ENCODE peak calls at places on chromosomes 16 and 17, in eight cellular contexts. One of them, this sample, is unnamed.

GRCh38 chr17:77645441-77646430 is 312.8 kb upstream of the TNRC6C start:
- DNase-seq in prostate gland: no peak
- DNase-seq in heart right ventricle: no peak
- DNase-seq in sigmoid colon: no peak
- DNase-seq in neural crest cell: no peak
- DNase-seq in AG10803: peak
- DNase-seq in BE2C: no peak
- DNase-seq in cardiac muscle cell: no peak
- DNase-seq in this sample: peak

GRCh38 chr16:56372938-56373337 is 52.4 kb downstream of the AMFR start:
- DNase-seq in prostate gland: peak
- DNase-seq in heart right ventricle: no peak
- DNase-seq in sigmoid colon: no peak
- DNase-seq in neural crest cell: no peak
- DNase-seq in AG10803: no peak
- DNase-seq in BE2C: no peak
- DNase-seq in cardiac muscle cell: no peak
- DNase-seq in this sample: no peak

GRCh38 chr16:86019446-86020047 is 120.6 kb downstream of the IRF8 start:
- DNase-seq in prostate gland: no peak
- DNase-seq in heart right ventricle: no peak
- DNase-seq in sigmoid colon: peak
- DNase-seq in neural crest cell: no peak
- DNase-seq in AG10803: no peak
- DNase-seq in BE2C: no peak
- DNase-seq in cardiac muscle cell: peak
- DNase-seq in this sample: peak

GRCh38 chr17:82328141-82328993 is 5.2 kb downstream of the SECTM1 start:
- DNase-seq in prostate gland: no peak
- DNase-seq in heart right ventricle: no peak
- DNase-seq in sigmoid colon: no peak
- DNase-seq in neural crest cell: no peak
- DNase-seq in AG10803: no peak
- DNase-seq in BE2C: peak
- DNase-seq in cardiac muscle cell: no peak
- DNase-seq in this sample: no peak

GRCh38 chr16:15949210-15950166 is at the start of gene ABCC1:
- DNase-seq in prostate gland: peak
- DNase-seq in heart right ventricle: peak
- DNase-seq in sigmoid colon: no peak
- DNase-seq in neural crest cell: peak
- DNase-seq in AG10803: no peak
- DNase-seq in BE2C: peak
- DNase-seq in cardiac muscle cell: peak
- DNase-seq in this sample: peak

GRCh38 chr17:9064311-9064834 is 43.1 kb downstream of the NTN1 start:
- DNase-seq in prostate gland: no peak
- DNase-seq in heart right ventricle: no peak
- DNase-seq in sigmoid colon: no peak
- DNase-seq in neural crest cell: no peak
- DNase-seq in AG10803: no peak
- DNase-seq in BE2C: no peak
- DNase-seq in cardiac muscle cell: no peak
- DNase-seq in this sample: no peak

GRCh38 chr17:68238894-68239293 is 8.9 kb upstream of the AMZ2 start:
- DNase-seq in prostate gland: no peak
- DNase-seq in heart right ventricle: no peak
- DNase-seq in sigmoid colon: no peak
- DNase-seq in neural crest cell: no peak
- DNase-seq in AG10803: no peak
- DNase-seq in BE2C: no peak
- DNase-seq in cardiac muscle cell: no peak
- DNase-seq in this sample: no peak

GRCh38 chr17:76943781-76944213 is 75.6 kb downstream of the MGAT5B start:
- DNase-seq in prostate gland: no peak
- DNase-seq in heart right ventricle: no peak
- DNase-seq in sigmoid colon: no peak
- DNase-seq in neural crest cell: no peak
- DNase-seq in AG10803: no peak
- DNase-seq in BE2C: no peak
- DNase-seq in cardiac muscle cell: no peak
- DNase-seq in this sample: no peak

GRCh38 chr16:19520861-19521331 is 1.0 kb downstream of the GDE1 start:
- DNase-seq in prostate gland: no peak
- DNase-seq in heart right ventricle: no peak
- DNase-seq in sigmoid colon: no peak
- DNase-seq in neural crest cell: no peak
- DNase-seq in AG10803: no peak
- DNase-seq in BE2C: no peak
- DNase-seq in cardiac muscle cell: no peak
- DNase-seq in this sample: no peak

GRCh38 chr16:19523559-19524355 is at the start of gene CCP110:
- DNase-seq in prostate gland: peak
- DNase-seq in heart right ventricle: peak
- DNase-seq in sigmoid colon: peak
- DNase-seq in neural crest cell: peak
- DNase-seq in AG10803: peak
- DNase-seq in BE2C: peak
- DNase-seq in cardiac muscle cell: peak
- DNase-seq in this sample: peak

GRCh38 chr16:19522369-19523159 is 666 bp upstream of the GDE1 start:
- DNase-seq in prostate gland: no peak
- DNase-seq in heart right ventricle: no peak
- DNase-seq in sigmoid colon: no peak
- DNase-seq in neural crest cell: no peak
- DNase-seq in AG10803: no peak
- DNase-seq in BE2C: no peak
- DNase-seq in cardiac muscle cell: no peak
- DNase-seq in this sample: no peak

GRCh38 chr16:19523184-19523558 is 571 bp upstream of the CCP110 start:
- DNase-seq in prostate gland: no peak
- DNase-seq in heart right ventricle: peak
- DNase-seq in sigmoid colon: no peak
- DNase-seq in neural crest cell: no peak
- DNase-seq in AG10803: no peak
- DNase-seq in BE2C: no peak
- DNase-seq in cardiac muscle cell: no peak
- DNase-seq in this sample: no peak

DNA sequence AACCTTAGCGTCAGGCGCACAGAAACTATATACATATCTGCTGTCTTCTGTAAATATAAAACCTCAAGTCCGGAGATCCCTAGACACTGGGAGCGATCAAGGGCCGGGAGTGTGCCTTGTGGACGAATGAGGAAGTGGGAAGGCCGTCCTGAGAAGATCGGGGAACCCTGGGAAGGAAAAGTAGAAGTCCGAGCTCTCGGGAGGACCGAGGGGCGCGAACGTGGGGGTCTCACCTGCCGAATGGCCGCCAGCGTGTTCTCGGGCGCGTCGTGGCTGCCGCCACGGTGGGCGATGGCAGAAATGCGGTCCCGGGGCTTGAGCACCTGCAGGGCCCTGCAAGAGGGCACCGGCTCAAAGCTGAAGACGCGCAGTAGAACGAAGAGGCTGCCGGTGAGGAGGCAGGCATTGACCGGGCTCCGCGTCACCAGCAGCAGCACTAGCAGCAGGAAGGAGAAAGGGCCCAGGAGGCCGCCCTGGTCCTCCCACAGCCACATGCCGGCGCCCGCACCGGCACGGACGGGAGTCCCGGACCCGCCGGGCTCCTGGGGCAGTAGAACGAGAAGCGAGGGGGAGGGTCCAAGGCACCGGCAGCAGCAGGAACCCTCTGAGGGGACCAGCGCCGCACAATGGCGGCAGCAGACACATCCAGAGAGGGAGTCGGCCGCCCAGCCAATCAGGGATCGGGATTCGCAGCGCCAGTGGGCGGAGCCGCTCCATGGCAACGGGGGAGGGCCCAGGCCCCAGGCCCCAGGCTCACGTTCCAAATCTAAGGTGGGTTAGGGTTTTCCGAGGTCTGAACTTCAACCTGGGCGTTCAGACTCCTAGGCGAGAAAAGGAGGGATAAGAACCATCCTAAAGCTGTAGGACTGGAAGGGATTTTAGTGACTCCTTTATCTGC is at the start of gene GDE1:
- DNase-seq in prostate gland: peak
- DNase-seq in heart right ventricle: peak
- DNase-seq in sigmoid colon: peak
- DNase-seq in neural crest cell: peak
- DNase-seq in AG10803: peak
- DNase-seq in BE2C: peak
- DNase-seq in cardiac muscle cell: peak
- DNase-seq in this sample: peak
- TF ChIP-seq CTCF in prostate gland: no peak
- TF ChIP-seq CTCF in heart right ventricle: peak
- TF ChIP-seq CTCF in sigmoid colon: no peak
- TF ChIP-seq CTCF in neural crest cell: peak
- TF ChIP-seq CTCF in AG10803: peak
- TF ChIP-seq CTCF in BE2C: peak
- TF ChIP-seq CTCF in cardiac muscle cell: peak
- TF ChIP-seq CTCF in this sample: peak

GRCh38 chr16:89655062-89655643 is 2.4 kb downstream of the CHMP1A start:
- DNase-seq in prostate gland: no peak
- DNase-seq in heart right ventricle: no peak
- DNase-seq in sigmoid colon: no peak
- DNase-seq in neural crest cell: no peak
- DNase-seq in AG10803: no peak
- DNase-seq in BE2C: no peak
- DNase-seq in cardiac muscle cell: no peak
- DNase-seq in this sample: peak
- TF ChIP-seq CTCF in prostate gland: no peak
- TF ChIP-seq CTCF in heart right ventricle: no peak
- TF ChIP-seq CTCF in sigmoid colon: no peak
- TF ChIP-seq CTCF in neural crest cell: no peak
- TF ChIP-seq CTCF in AG10803: no peak
- TF ChIP-seq CTCF in BE2C: no peak
- TF ChIP-seq CTCF in cardiac muscle cell: no peak
- TF ChIP-seq CTCF in this sample: no peak

GRCh38 chr16:31073823-31074072 is 292 bp downstream of the ZNF668 start:
- DNase-seq in prostate gland: no peak
- DNase-seq in heart right ventricle: no peak
- DNase-seq in sigmoid colon: no peak
- DNase-seq in neural crest cell: no peak
- DNase-seq in AG10803: no peak
- DNase-seq in BE2C: no peak
- DNase-seq in cardiac muscle cell: no peak
- DNase-seq in this sample: no peak

GRCh38 chr16:31076319-31076718 is 2.1 kb downstream of the ZNF646 start:
- DNase-seq in prostate gland: no peak
- DNase-seq in heart right ventricle: no peak
- DNase-seq in sigmoid colon: peak
- DNase-seq in neural crest cell: no peak
- DNase-seq in AG10803: no peak
- DNase-seq in BE2C: no peak
- DNase-seq in cardiac muscle cell: no peak
- DNase-seq in this sample: no peak

GRCh38 chr16:31074073-31074813 is at the start of the genes ZNF646 and ZNF668:
- DNase-seq in prostate gland: peak
- DNase-seq in heart right ventricle: peak
- DNase-seq in sigmoid colon: peak
- DNase-seq in neural crest cell: peak
- DNase-seq in AG10803: peak
- DNase-seq in BE2C: peak
- DNase-seq in cardiac muscle cell: peak
- DNase-seq in this sample: peak

GRCh38 chr16:31073073-31073822 is 792 bp downstream of the ZNF668 start:
- DNase-seq in prostate gland: peak
- DNase-seq in heart right ventricle: peak
- DNase-seq in sigmoid colon: peak
- DNase-seq in neural crest cell: peak
- DNase-seq in AG10803: peak
- DNase-seq in BE2C: peak
- DNase-seq in cardiac muscle cell: peak
- DNase-seq in this sample: peak

GRCh38 chr16:31074814-31075183 is 577 bp downstream of the ZNF646 start:
- DNase-seq in prostate gland: no peak
- DNase-seq in heart right ventricle: no peak
- DNase-seq in sigmoid colon: no peak
- DNase-seq in neural crest cell: no peak
- DNase-seq in AG10803: no peak
- DNase-seq in BE2C: no peak
- DNase-seq in cardiac muscle cell: no peak
- DNase-seq in this sample: no peak
- TF ChIP-seq CTCF in prostate gland: no peak
- TF ChIP-seq CTCF in heart right ventricle: no peak
- TF ChIP-seq CTCF in sigmoid colon: no peak
- TF ChIP-seq CTCF in neural crest cell: no peak
- TF ChIP-seq CTCF in AG10803: peak
- TF ChIP-seq CTCF in BE2C: no peak
- TF ChIP-seq CTCF in cardiac muscle cell: no peak
- TF ChIP-seq CTCF in this sample: no peak

GRCh38 chr16:88453217-88453531 is at the start of gene ZFPM1:
- DNase-seq in prostate gland: no peak
- DNase-seq in heart right ventricle: no peak
- DNase-seq in sigmoid colon: no peak
- DNase-seq in neural crest cell: no peak
- DNase-seq in AG10803: no peak
- DNase-seq in BE2C: no peak
- DNase-seq in cardiac muscle cell: peak
- DNase-seq in this sample: no peak

GRCh38 chr16:88455610-88456355 is 2.7 kb downstream of the ZFPM1 start:
- DNase-seq in prostate gland: no peak
- DNase-seq in heart right ventricle: no peak
- DNase-seq in sigmoid colon: no peak
- DNase-seq in neural crest cell: peak
- DNase-seq in AG10803: peak
- DNase-seq in BE2C: no peak
- DNase-seq in cardiac muscle cell: no peak
- DNase-seq in this sample: no peak

GRCh38 chr16:88453621-88454314 is 688 bp downstream of the ZFPM1 start:
- DNase-seq in prostate gland: no peak
- DNase-seq in heart right ventricle: no peak
- DNase-seq in sigmoid colon: no peak
- DNase-seq in neural crest cell: no peak
- DNase-seq in AG10803: no peak
- DNase-seq in BE2C: no peak
- DNase-seq in cardiac muscle cell: peak
- DNase-seq in this sample: no peak

GRCh38 chr16:88452485-88453216 is 429 bp upstream of the ZFPM1 start:
- DNase-seq in prostate gland: peak
- DNase-seq in heart right ventricle: peak
- DNase-seq in sigmoid colon: peak
- DNase-seq in neural crest cell: peak
- DNase-seq in AG10803: peak
- DNase-seq in BE2C: peak
- DNase-seq in cardiac muscle cell: peak
- DNase-seq in this sample: peak

DNA sequence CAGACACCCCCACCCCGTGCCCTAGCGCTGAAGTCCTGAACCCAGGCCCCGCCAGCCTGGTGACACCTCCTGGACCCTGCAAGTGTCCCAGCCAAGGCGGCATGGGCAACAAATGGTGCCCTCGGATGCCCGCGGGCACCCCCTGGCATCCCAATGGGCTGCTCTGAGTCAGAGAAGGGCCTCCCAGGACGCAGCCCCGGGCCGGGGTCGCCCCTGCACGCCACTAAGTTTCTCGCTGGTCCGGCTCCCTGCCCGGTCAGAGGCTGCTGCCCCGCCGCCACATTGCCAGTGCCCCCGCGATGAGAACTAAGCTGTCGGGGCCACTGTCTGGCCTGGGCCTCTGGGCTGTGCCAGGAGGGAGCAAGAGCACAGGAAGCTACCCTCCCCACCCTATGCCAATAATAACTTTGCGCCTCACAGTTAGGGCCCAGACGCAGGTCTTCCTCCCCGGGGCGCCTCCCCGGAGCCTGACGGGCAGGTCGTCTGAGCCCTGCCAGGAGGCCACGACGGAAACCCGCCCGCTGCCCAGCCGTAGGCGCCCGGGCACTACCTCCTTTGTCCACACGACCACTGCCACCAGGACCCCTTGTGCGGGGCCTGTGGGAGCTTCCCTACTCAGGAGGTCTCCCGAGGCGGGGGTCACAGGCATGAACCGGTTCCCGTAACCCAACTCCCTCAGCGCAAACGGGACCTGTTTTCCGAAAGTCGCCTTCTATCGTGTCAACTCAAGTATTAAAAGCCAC is 1.4 kb downstream of the ZFPM1 start:
- DNase-seq in prostate gland: no peak
- DNase-seq in heart right ventricle: no peak
- DNase-seq in sigmoid colon: no peak
- DNase-seq in neural crest cell: no peak
- DNase-seq in AG10803: no peak
- DNase-seq in BE2C: no peak
- DNase-seq in cardiac muscle cell: peak
- DNase-seq in this sample: no peak
- TF ChIP-seq CTCF in prostate gland: no peak
- TF ChIP-seq CTCF in heart right ventricle: no peak
- TF ChIP-seq CTCF in sigmoid colon: no peak
- TF ChIP-seq CTCF in neural crest cell: no peak
- TF ChIP-seq CTCF in AG10803: no peak
- TF ChIP-seq CTCF in BE2C: no peak
- TF ChIP-seq CTCF in cardiac muscle cell: no peak
- TF ChIP-seq CTCF in this sample: no peak